ENCODE peak calls at places on chromosomes 7 and 10, in eight cellular contexts. O is esophagus muscularis mucosa; E is retina; X is NCI-H2081; D is activated CD8-positive, alpha-beta T cell treated with anti-CD3 and anti-CD28 coated beads for 36 hours; M is NCI-H69; Z is activated naive CD4-positive, alpha-beta T cell treated with anti-CD3 and anti-CD28 coated beads for 36 hours; Y is nucleus accumbens. C is an unnamed sample.

GRCh38 chr7:90455163-90456030 is 14.0 kb upstream of the PTTG1IP2 start:
- DNase-seq in Y (no peak), E (peak), O (no peak), D (peak), X (peak), M (peak), Z (no peak), C (peak)

GRCh38 chr7:88217675-88218427 is 2.0 kb downstream of the SRI start:
- DNase-seq in X (no peak), Z (no peak), O (no peak), D (peak), Y (no peak), E (no peak), M (no peak), C (no peak)

GRCh38 chr7:211033-211714 is 18.8 kb downstream of the FAM20C start:
- DNase-seq in M (no peak), O (no peak), Z (no peak), D (no peak), Y (no peak), X (no peak), E (no peak), C (no peak)

GRCh38 chr10:101766306-101766705 is 9.6 kb downstream of the FGF8 start:
- DNase-seq in Z (no peak), O (no peak), Y (no peak), D (no peak), X (no peak), E (no peak), M (no peak), C (no peak)

GRCh38 chr7:39761435-39761834 is 138.1 kb downstream of the RALA start:
- DNase-seq in E (no peak), O (no peak), Z (no peak), X (no peak), M (peak), Y (no peak), D (no peak), C (no peak)

GRCh38 chr7:122691569-122692235 is 7.2 kb downstream of the RNF133 start:
- DNase-seq in D (no peak), Z (no peak), X (no peak), Y (no peak), O (no peak), E (no peak), M (no peak), C (no peak)

GRCh38 chr10:1488970-1489548 is 248.3 kb downstream of the ADARB2 start:
- DNase-seq in X (no peak), O (no peak), Y (no peak), M (no peak), Z (no peak), E (no peak), D (peak), C (no peak)

GRCh38 chr7:37083311-37084096 is 359.2 kb upstream of the AOAH start:
- DNase-seq in M (peak), Z (no peak), Y (no peak), O (peak), X (no peak), E (no peak), D (no peak), C (no peak)

GRCh38 chr7:146956853-146957252 is 840.3 kb downstream of the CNTNAP2 start:
- DNase-seq in E (no peak), D (no peak), O (no peak), X (peak), Y (no peak), Z (no peak), M (peak), C (no peak)

GRCh38 chr7:64611717-64612116 is 48.8 kb upstream of the ZNF680 start:
- DNase-seq in Y (no peak), M (no peak), O (no peak), E (no peak), X (no peak), Z (no peak), D (no peak), C (no peak)

GRCh38 chr10:84348860-84349259 is 20.5 kb downstream of the CCSER2 start:
- DNase-seq in Y (no peak), X (no peak), Z (no peak), D (no peak), O (no peak), M (no peak), E (no peak), C (no peak)